ENCODE peak calls at places on chromosomes 2 and 18, in five cellular contexts. B is HepG2, T is K562, Q is endothelial cell of umbilical vein, X is H1. L is an unnamed sample. For H3K4me1, the result is how much of the 10 kb centered on the place peaks cover.

GRCh38 chr18:42112657-42113420 is 157.8 kb downstream of the PIK3C3 start:
- DNase-seq in T (no peak), B (peak), Q (no peak), X (no peak), L (no peak)

GRCh38 chr2:144084114-144084661 is 435.7 kb downstream of the ZEB2 start:
- DNase-seq in Q (peak), X (no peak), B (no peak), T (no peak), L (peak)

GRCh38 chr2:159054032-159054334 is 85.5 kb downstream of the TANC1 start:
- DNase-seq in Q (no peak), T (no peak), B (no peak), X (no peak), L (no peak)

GRCh38 chr18:59911600-59911999 is 11.8 kb downstream of the PMAIP1 start:
- DNase-seq in B (no peak), Q (no peak), X (no peak), T (no peak), L (no peak)

GRCh38 chr2:205934443-205934842 is 151.5 kb downstream of the INO80D start:
- DNase-seq in Q (no peak), B (peak), X (no peak), T (no peak), L (peak)

GRCh38 chr2:111071480-111072143 is 49.1 kb upstream of the BCL2L11 start:
- DNase-seq in X (no peak), Q (peak), B (no peak), T (no peak), L (peak)

GRCh38 chr2:60530228-60530627 is 23.2 kb downstream of the BCL11A start:
- DNase-seq in T (no peak), Q (no peak), B (no peak), X (no peak), L (no peak)

GRCh38 chr2:11483806-11484147 is 17.8 kb upstream of the E2F6 start:
- DNase-seq in B (no peak), T (no peak), Q (no peak), X (no peak), L (no peak)

GRCh38 chr2:42622943-42623676 is 54.7 kb downstream of the MTA3 start:
- DNase-seq in B (no peak), T (no peak), X (no peak), Q (peak), L (no peak)

GRCh38 chr2:41873102-41873501 is 174.7 kb upstream of the PKDCC start:
- DNase-seq in B (no peak), T (no peak), Q (no peak), X (no peak), L (no peak)

GRCh38 chr2:216695401-216695821 is at the start of gene IGFBP5:
- DNase-seq in T (no peak), X (peak), B (no peak), Q (peak), L (no peak)

GRCh38 chr2:31337197-31337596 is 77.3 kb downstream of the XDH start:
- DNase-seq in B (no peak), Q (no peak), X (no peak), T (no peak), L (no peak)

GRCh38 chr2:67974564-67975430 is 88.0 kb downstream of the C1D start:
- DNase-seq in B (no peak), T (no peak), X (no peak), Q (peak), L (no peak)

GRCh38 chr18:65955747-65956146 is 204.9 kb downstream of the CDH7 start:
- DNase-seq in X (no peak), T (no peak), B (no peak), Q (no peak), L (no peak)

GRCh38 chr18:26516964-26517363 is 31.4 kb downstream of the KCTD1 start:
- DNase-seq in B (no peak), X (no peak), Q (no peak), T (no peak), L (no peak)

GRCh38 chr18:25675123-25675850 is 323.3 kb upstream of the ZNF521 start:
- DNase-seq in X (peak), Q (peak), T (no peak), B (no peak), L (no peak)

GRCh38 chr2:15391771-15392170 is 169.4 kb downstream of the NBAS start:
- DNase-seq in T (no peak), Q (no peak), B (no peak), X (no peak), L (no peak)

GRCh38 chr2:213251618-213252017 is 32.6 kb upstream of the SPAG16 start:
- DNase-seq in B (peak), X (no peak), T (peak), Q (peak), L (peak)

GRCh38 chr18:63216911-63217311 is 102.7 kb downstream of the BCL2 start:
- DNase-seq in T (no peak), B (no peak), Q (no peak), X (no peak), L (no peak)
- TF ChIP-seq JUN in T (no peak), B (no peak), Q (no peak), X (no peak), L (no peak)

DNA sequence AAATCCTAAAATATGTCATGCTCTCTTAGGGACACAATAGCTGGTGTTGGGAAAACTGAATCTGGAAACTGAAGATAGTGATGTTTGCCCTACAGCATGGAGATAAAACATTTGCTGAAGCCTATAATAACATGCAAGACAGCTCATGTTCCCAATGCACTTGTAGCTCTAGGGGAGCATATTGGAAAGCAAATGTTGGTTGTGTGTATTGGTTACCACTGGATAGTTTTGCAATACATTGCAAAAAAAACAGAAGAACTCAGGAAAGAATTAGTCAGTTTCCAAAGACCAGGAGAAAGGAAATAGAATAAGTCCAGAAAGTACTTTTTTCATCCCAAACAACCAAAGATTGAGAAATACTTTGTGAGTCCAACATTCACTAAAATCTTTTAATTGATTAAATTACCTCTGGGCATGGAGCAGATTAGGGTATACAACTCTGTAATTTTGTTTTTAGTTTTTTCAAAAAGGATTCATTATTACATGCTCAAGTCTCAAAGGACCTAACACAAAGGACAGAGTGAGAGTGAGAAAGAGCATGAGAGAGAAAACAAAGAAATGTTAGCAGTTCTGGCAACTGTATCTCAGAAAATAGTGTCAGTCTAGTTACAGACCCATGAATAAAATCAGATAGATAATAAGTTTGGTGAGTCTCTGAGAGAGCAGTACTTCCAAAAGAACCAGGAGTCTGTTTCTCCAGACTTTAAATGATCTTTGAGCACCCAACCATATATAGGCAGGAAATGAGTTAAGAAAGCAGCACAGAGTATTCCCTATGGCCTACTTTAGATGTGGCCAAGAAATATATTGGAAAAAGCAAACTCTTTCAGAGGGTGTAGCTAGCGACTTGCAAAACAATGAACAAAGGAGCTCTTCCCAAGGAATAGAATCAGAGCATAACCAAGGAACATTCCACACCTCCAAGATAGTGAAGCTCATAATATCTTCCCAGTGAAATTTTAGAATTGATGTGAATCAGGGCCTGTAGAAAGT is 36.6 kb upstream of the COL3A1 start:
- DNase-seq in T (no peak), X (no peak), B (no peak), Q (peak), L (no peak)
- H3K4me1 ChIP-seq in T (under half), X (under half), B (under half), Q (under half), L (under half)

GRCh38 chr2:191657977-191658376 is 20.0 kb upstream of the NABP1 start:
- DNase-seq in B (no peak), T (no peak), X (no peak), Q (peak), L (no peak)
- TF ChIP-seq JUN in B (no peak), T (no peak), X (no peak), Q (peak), L (no peak)

DNA sequence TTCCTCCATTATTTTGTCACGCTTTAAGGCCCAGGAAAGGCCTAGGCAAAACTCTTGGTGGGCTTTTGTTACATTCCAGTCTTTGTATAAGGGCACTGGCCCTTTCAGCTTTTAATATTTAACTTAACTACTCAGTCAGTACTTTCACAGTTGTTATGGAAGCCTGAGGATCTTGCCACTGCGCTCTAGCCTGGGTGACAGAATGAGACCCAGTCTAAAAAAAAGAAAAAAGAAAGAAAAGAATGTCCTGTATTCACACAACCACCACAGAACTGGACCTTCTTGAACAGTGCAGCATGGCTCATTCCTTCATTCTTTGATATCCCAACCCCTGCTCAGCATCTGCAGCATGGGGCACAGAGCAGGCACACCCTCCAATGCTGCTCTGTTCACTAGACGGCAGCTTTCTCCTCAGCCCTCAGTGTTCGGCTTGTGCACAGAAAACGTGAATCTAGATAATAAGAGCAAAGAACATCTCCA is 93.4 kb upstream of the MSH2 start:
- DNase-seq in T (no peak), Q (no peak), B (peak), X (no peak), L (no peak)
- H3K4me1 ChIP-seq in T (under half), Q (under half), B (half or more), X (under half), L (half or more)

GRCh38 chr2:1972428-1972827 is 228.1 kb upstream of the PXDN start:
- DNase-seq in T (no peak), X (no peak), B (no peak), Q (no peak), L (no peak)
- TF ChIP-seq JUN in T (no peak), X (no peak), B (no peak), Q (no peak), L (no peak)

DNA sequence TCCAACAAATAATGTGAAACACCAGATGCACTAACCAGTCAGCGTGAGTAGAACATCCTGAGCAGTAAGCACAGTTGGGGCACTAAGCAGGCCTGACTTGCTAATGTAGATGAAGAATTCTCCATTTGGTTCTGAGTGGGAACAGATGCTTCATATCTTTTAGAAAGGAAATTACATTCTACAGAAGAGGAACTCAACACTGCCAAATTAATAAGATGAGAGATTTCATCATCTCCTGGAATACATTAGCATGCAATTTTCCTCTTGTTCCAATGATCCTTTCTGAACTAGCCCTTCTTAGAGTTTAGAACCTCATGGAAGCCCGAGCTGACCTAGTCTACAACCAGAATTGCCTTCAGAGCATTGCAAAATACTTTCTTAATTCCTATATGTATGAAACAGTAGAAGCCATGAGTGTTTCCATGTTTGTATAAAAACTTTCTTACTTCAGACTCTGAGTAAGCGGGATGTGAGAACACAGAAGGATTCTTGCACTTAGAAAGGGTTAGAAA is 34.8 kb downstream of the COL5A2 start:
- DNase-seq in T (no peak), B (no peak), X (no peak), Q (no peak), L (no peak)
- H3K4me1 ChIP-seq in T (under half), B (under half), X (under half), Q (under half), L (under half)